ENCODE peak calls at places on chromosome 20, in six cellular contexts. H, D, G, F, Y and E are unnamed samples.

GRCh38 chr20:21090738-21091120 is 15.4 kb downstream of the LINC00237 start:
- DNase-seq in D (no peak), H (no peak), F (no peak), G (no peak), Y (no peak), E (no peak)

GRCh38 chr20:12531626-12532025 is 477.1 kb upstream of the SPTLC3 start:
- DNase-seq in H (no peak), F (no peak), Y (no peak), D (no peak), G (no peak), E (no peak)

GRCh38 chr20:3794701-3795420 is 1.2 kb upstream of the CDC25B start:
- DNase-seq in Y (no peak), F (no peak), D (peak; percentile 0), H (peak; percentile 79), G (no peak), E (no peak)

GRCh38 chr20:1331101-1331500 is 2.2 kb upstream of the SDCBP2 start:
- DNase-seq in G (no peak), Y (no peak), F (no peak), H (peak; percentile 48), D (no peak), E (no peak)

GRCh38 chr20:36861875-36862801 is 13.8 kb upstream of the TLDC2 start:
- DNase-seq in H (peak; percentile 76), Y (peak; percentile 42), F (peak; percentile 96), D (peak; percentile 55), G (peak; percentile 95), E (peak; percentile 76)

GRCh38 chr20:41697861-41698559 is 79.8 kb upstream of the CHD6 start:
- DNase-seq in G (peak; percentile 70), Y (no peak), D (peak; percentile 57), F (no peak), H (no peak), E (no peak)

GRCh38 chr20:38932457-38933120 is 6.4 kb downstream of the FAM83D start:
- DNase-seq in F (no peak), H (no peak), G (no peak), Y (no peak), D (no peak), E (no peak)

GRCh38 chr20:62799036-62799435 is 2.8 kb downstream of the MRGBP start:
- DNase-seq in Y (no peak), D (no peak), H (no peak), G (no peak), F (no peak), E (no peak)

GRCh38 chr20:43459022-43459942 is 1.6 kb downstream of the SRSF6 start:
- DNase-seq in H (no peak), D (peak; percentile 34), F (no peak), Y (no peak), G (no peak), E (no peak)

GRCh38 chr20:4782373-4782772 is 60.7 kb downstream of the PRND start:
- DNase-seq in G (no peak), D (no peak), Y (no peak), H (no peak), F (no peak), E (no peak)

GRCh38 chr20:25361287-25361683 is 29.4 kb downstream of the ABHD12 start:
- DNase-seq in D (no peak), H (no peak), Y (no peak), F (no peak), G (no peak), E (no peak)

GRCh38 chr20:35729836-35730582 is 12.1 kb downstream of the RBM39 start:
- DNase-seq in G (no peak), H (no peak), D (no peak), Y (no peak), F (no peak), E (no peak)

GRCh38 chr20:64151634-64152530 is 12.4 kb upstream of the MYT1 start:
- DNase-seq in F (no peak), D (peak; percentile 74), G (peak; percentile 92), H (peak; percentile 40), Y (peak; percentile 57), E (peak; percentile 33)

GRCh38 chr20:5652626-5653573 is 97.3 kb upstream of the SHLD1 start:
- DNase-seq in H (no peak), D (no peak), F (peak; percentile 69), G (peak; percentile 97), Y (no peak), E (no peak)

GRCh38 chr20:3545401-3545925 is 74.6 kb downstream of the ATRN start:
- DNase-seq in F (no peak), H (no peak), Y (no peak), G (no peak), D (no peak), E (no peak)

GRCh38 chr20:60095456-60095855 is 137.2 kb downstream of the CDH26 start:
- DNase-seq in F (no peak), D (no peak), Y (no peak), G (no peak), H (no peak), E (no peak)

GRCh38 chr20:63554361-63555278 is 661 bp downstream of the FNDC11 start:
- DNase-seq in G (no peak), F (no peak), D (peak; percentile 40), H (peak; percentile 83), Y (no peak), E (no peak)

GRCh38 chr20:40682104-40683045 is 6.7 kb downstream of the MAFB start:
- DNase-seq in F (no peak), H (peak; percentile 84), G (no peak), Y (no peak), D (peak; percentile 47), E (peak; percentile 73)

GRCh38 chr20:17622086-17622850 is 52.4 kb downstream of the DSTN start:
- DNase-seq in Y (no peak), D (no peak), F (no peak), G (no peak), H (peak; percentile 55), E (peak; percentile 37)

GRCh38 chr20:7695622-7696021 is 244.6 kb downstream of the HAO1 start:
- DNase-seq in H (no peak), F (no peak), Y (no peak), G (peak; percentile 54), D (no peak), E (no peak)

GRCh38 chr20:6038256-6038655 is 15.6 kb downstream of the LRRN4 start:
- DNase-seq in G (no peak), F (no peak), H (no peak), Y (no peak), D (peak; percentile 18), E (no peak)

GRCh38 chr20:10924628-10925266 is 250.9 kb upstream of the JAG1 start:
- DNase-seq in F (no peak), D (no peak), H (no peak), G (peak; percentile 84), Y (no peak), E (no peak)

GRCh38 chr20:10922521-10922920 is 248.7 kb upstream of the JAG1 start:
- DNase-seq in G (no peak), Y (no peak), F (no peak), H (no peak), D (no peak), E (no peak)

GRCh38 chr20:10920396-10920795 is 246.6 kb upstream of the JAG1 start:
- DNase-seq in F (no peak), Y (no peak), D (no peak), G (no peak), H (no peak), E (no peak)

GRCh38 chr20:10921491-10922010 is 247.8 kb upstream of the JAG1 start:
- DNase-seq in Y (no peak), F (no peak), G (no peak), H (no peak), D (no peak), E (no peak)

GRCh38 chr20:10922941-10923340 is 249.1 kb upstream of the JAG1 start:
- DNase-seq in D (no peak), G (peak; percentile 97), F (no peak), H (no peak), Y (no peak), E (no peak)
- H3K4me1 ChIP-seq in D (no peaks in the 10 kb centered on the region), G (peaks cover 64% of the 10 kb centered on the region), F (peaks cover 59% of the 10 kb centered on the region), H (no peaks in the 10 kb centered on the region), Y (peaks cover 18% of the 10 kb centered on the region), E (peaks cover 3% of the 10 kb centered on the region)

GRCh38 chr20:31949877-31950646 is 1.8 kb downstream of the PDRG1 start:
- DNase-seq in Y (no peak), H (no peak), F (no peak), G (no peak), D (no peak), E (no peak)
- H3K4me3 ChIP-seq in Y (peak overlapping the region; percentile 99), H (no peak overlapping the region), F (peak overlapping the region; percentile 100), G (peak overlapping the region; percentile 98), D (peak overlapping the region; percentile 94), E (no peak overlapping the region)

GRCh38 chr20:49694450-49695071 is 19.1 kb downstream of the B4GALT5 start:
- DNase-seq in G (no peak), H (no peak), F (no peak), D (no peak), Y (no peak), E (no peak)

GRCh38 chr20:49697071-49697470 is 16.6 kb downstream of the B4GALT5 start:
- DNase-seq in G (no peak), F (no peak), D (no peak), Y (no peak), H (no peak), E (peak; percentile 68)

GRCh38 chr20:49695830-49696229 is 17.8 kb downstream of the B4GALT5 start:
- DNase-seq in F (no peak), Y (no peak), G (no peak), D (no peak), H (no peak), E (no peak)

GRCh38 chr20:49698477-49698876 is 15.2 kb downstream of the B4GALT5 start:
- DNase-seq in F (no peak), H (no peak), Y (no peak), G (no peak), D (no peak), E (no peak)

DNA sequence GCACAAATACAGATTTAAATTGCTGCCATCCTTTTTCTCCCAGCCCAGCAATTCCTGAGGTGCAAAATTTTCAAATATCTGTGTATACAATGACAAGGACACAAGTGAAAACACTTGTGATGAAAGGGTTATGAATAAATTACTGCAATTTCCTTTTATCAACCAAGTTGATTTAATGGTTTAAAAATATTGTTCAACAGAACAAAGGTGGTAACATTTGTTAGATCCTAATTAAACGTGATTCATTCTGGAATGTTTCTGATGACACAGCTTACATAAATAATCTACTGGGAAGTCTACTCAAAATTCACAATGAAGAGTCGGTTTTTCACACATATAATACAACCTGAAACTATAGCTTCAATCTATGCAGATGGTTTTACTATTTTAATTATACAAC is 17.1 kb downstream of the B4GALT5 start:
- DNase-seq in H (no peak), F (no peak), Y (no peak), D (no peak), G (no peak), E (no peak)
- H3K4me1 ChIP-seq in H (peaks cover 41% of the 10 kb centered on the region), F (peaks cover 98% of the 10 kb centered on the region), Y (peaks cover 96% of the 10 kb centered on the region), D (peaks cover 39% of the 10 kb centered on the region), G (peaks cover 70% of the 10 kb centered on the region), E (peaks cover 73% of the 10 kb centered on the region)

GRCh38 chr20:51562334-51563140 is 20.0 kb upstream of the NFATC2 start:
- DNase-seq in D (peak; percentile 83), Y (peak; percentile 26), F (peak; percentile 65), G (peak; percentile 93), H (peak; percentile 77), E (peak; percentile 72)
- H3K4me3 ChIP-seq in D (peak overlapping the region; percentile 52), Y (peak overlapping the region; percentile 60), F (peak overlapping the region; percentile 59), G (peak overlapping the region; percentile 77), H (peak overlapping the region; percentile 28), E (peak overlapping the region; percentile 48)

GRCh38 chr20:59015411-59015810 is 3.8 kb upstream of the TUBB1 start:
- DNase-seq in G (no peak), H (peak; percentile 55), D (no peak), F (no peak), Y (no peak), E (no peak)
- H3K4me1 ChIP-seq in G (peaks cover 25% of the 10 kb centered on the region), H (peaks cover 28% of the 10 kb centered on the region), D (peaks cover 7% of the 10 kb centered on the region), F (no peaks in the 10 kb centered on the region), Y (peaks cover 17% of the 10 kb centered on the region), E (peaks cover 10% of the 10 kb centered on the region)